ENCODE peak calls at places on chromosomes 1 and 21, in four cellular contexts. R is MM.1S, K is GM23248, Q is A549. N is an unnamed sample.
A peak's percentile ranks its signal among the peaks of the same experiment; 100 is the strongest.

GRCh38 chr1:216210081-216210480 is 213.2 kb downstream of the USH2A start:
- DNase-seq in Q (no peak), K (no peak), R (no peak), N (no peak)

GRCh38 chr1:9553736-9554144 is 14.5 kb downstream of the SLC25A33 start:
- DNase-seq in Q (no peak), R (no peak), K (no peak), N (no peak)

GRCh38 chr1:61368876-61369275 is 286.5 kb downstream of the NFIA start:
- DNase-seq in Q (no peak), K (no peak), R (no peak), N (no peak)

GRCh38 chr21:39686636-39687035 is 58.3 kb upstream of the IGSF5 start:
- DNase-seq in K (no peak), Q (no peak), R (no peak), N (no peak)

GRCh38 chr1:65525297-65526048 is 105.0 kb downstream of the LEPR start:
- DNase-seq in R (no peak), K (peak; percentile 40), Q (no peak), N (peak; percentile 70)

GRCh38 chr1:4631321-4631720 is 23.1 kb upstream of the AJAP1 start:
- DNase-seq in K (no peak), Q (no peak), R (no peak), N (no peak)

GRCh38 chr1:209215826-209216225 is 367.7 kb upstream of the CAMK1G start:
- DNase-seq in K (no peak), R (no peak), Q (no peak), N (no peak)

GRCh38 chr1:101308935-101309333 is 72.1 kb downstream of the S1PR1 start:
- DNase-seq in R (no peak), Q (no peak), K (no peak), N (no peak)

GRCh38 chr1:87977145-87977544 is 648.5 kb downstream of the LMO4 start:
- DNase-seq in R (no peak), Q (no peak), K (no peak), N (no peak)

GRCh38 chr1:240399381-240399780 is 212.6 kb downstream of the GREM2 start:
- DNase-seq in R (no peak), K (peak; percentile 96), Q (no peak), N (no peak)

GRCh38 chr1:80050085-80050484 is 1043.6 kb upstream of the ADGRL4 start:
- DNase-seq in R (no peak), K (no peak), Q (no peak), N (no peak)

GRCh38 chr1:206680279-206680678 is 4.4 kb upstream of the MAPKAPK2 start:
- DNase-seq in K (no peak), Q (no peak), R (no peak), N (no peak)
- H3K4me1 ChIP-seq in K (peaks cover 5% of the 10 kb centered on the region), Q (peaks cover 9% of the 10 kb centered on the region), R (peaks cover 72% of the 10 kb centered on the region), N (no peaks in the 10 kb centered on the region)

GRCh38 chr21:15815285-15815684 is 85.5 kb downstream of the USP25 start:
- DNase-seq in K (no peak), Q (no peak), R (no peak), N (no peak)

GRCh38 chr21:15804247-15804985 is 74.6 kb downstream of the USP25 start:
- DNase-seq in K (no peak), R (no peak), Q (no peak), N (no peak)

GRCh38 chr21:15809065-15809464 is 79.3 kb downstream of the USP25 start:
- DNase-seq in Q (no peak), K (no peak), R (no peak), N (no peak)

GRCh38 chr21:15809818-15810217 is 80.0 kb downstream of the USP25 start:
- DNase-seq in K (peak; percentile 4), Q (no peak), R (no peak), N (no peak)
- H3K4me3 ChIP-seq in K (no peak overlapping the region), Q (no peak overlapping the region), R (no peak overlapping the region), N (no peak overlapping the region)

GRCh38 chr1:153566414-153567371 is 1.0 kb upstream of the S100A2 start:
- DNase-seq in R (peak; percentile 64), K (peak; percentile 100), Q (peak; percentile 99), N (peak; percentile 88)
- H3K4me1 ChIP-seq in R (peaks cover 12% of the 10 kb centered on the region), K (peaks cover 38% of the 10 kb centered on the region), Q (peaks cover 57% of the 10 kb centered on the region), N (no peaks in the 10 kb centered on the region)

GRCh38 chr1:63975447-63975846 is 201.6 kb downstream of the ROR1 start:
- DNase-seq in Q (no peak), K (peak; percentile 36), R (no peak), N (no peak)
- H3K4me3 ChIP-seq in Q (no peak overlapping the region), K (peak overlapping the region; percentile 31), R (no peak overlapping the region), N (no peak overlapping the region)

DNA sequence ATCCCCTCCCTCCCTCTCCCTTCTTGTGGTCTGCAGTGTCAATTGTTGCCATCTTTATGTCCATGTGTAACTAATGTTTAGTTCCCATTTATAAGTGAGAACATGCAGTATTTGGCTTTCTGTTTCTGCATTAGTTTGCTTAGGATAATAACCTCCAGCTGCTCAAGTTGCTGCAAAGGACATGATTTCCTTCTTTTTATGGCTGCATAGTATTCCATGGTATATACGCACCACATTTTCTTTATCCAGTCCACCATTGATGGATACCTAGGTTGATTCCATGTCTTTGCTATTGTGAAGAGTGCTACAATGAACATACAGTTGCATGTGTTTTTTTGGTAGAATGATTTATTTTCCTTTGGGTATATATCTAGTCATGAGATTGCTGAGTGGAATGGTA is 16.3 kb downstream of the CITED4 start:
- DNase-seq in R (no peak), K (no peak), Q (no peak), N (no peak)
- H3K4me1 ChIP-seq in R (no peaks in the 10 kb centered on the region), K (no peaks in the 10 kb centered on the region), Q (peaks cover 13% of the 10 kb centered on the region), N (peaks cover 20% of the 10 kb centered on the region)

GRCh38 chr1:218348628-218349185 is 3.6 kb downstream of the TGFB2 start:
- DNase-seq in R (no peak), K (no peak), Q (no peak), N (no peak)
- H3K4me3 ChIP-seq in R (no peak overlapping the region), K (peak overlapping the region; percentile 16), Q (peak overlapping the region; percentile 83), N (peak overlapping the region; percentile 62)

GRCh38 chr1:27150183-27150582 is 4.7 kb downstream of the SLC9A1 start:
- DNase-seq in Q (no peak), R (no peak), K (no peak), N (no peak)
- H3K4me1 ChIP-seq in Q (peaks cover 39% of the 10 kb centered on the region), R (no peaks in the 10 kb centered on the region), K (peaks cover 33% of the 10 kb centered on the region), N (peaks cover 26% of the 10 kb centered on the region)

DNA sequence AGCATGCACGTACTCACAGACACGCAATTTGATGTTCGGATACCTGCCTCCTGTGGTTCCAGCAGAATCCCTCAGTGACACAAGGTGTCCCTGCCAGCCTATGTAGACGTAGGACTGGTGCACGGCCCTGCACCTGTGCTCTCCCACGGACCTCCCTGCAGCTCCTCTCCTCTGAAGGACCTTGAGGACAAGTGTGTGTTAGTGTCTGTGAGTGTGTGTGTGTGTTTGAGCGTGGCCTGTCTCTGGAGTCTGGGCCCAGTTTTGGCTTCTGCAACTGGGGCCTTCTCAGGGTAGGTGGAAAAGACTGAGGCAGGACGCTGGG is 22.5 kb upstream of the DMBX1 start:
- DNase-seq in Q (no peak), K (no peak), R (no peak), N (no peak)
- H3K4me3 ChIP-seq in Q (no peak overlapping the region), K (peak overlapping the region; percentile 80), R (peak overlapping the region; percentile 66), N (peak overlapping the region; percentile 76)

GRCh38 chr1:237681210-237681609 is 209.5 kb downstream of the ZP4 start:
- DNase-seq in Q (no peak), K (peak; percentile 1), R (no peak), N (no peak)

GRCh38 chr1:237685553-237685952 is 205.2 kb downstream of the ZP4 start:
- DNase-seq in R (no peak), K (no peak), Q (no peak), N (no peak)

GRCh38 chr1:237679687-237680086 is 211.0 kb downstream of the ZP4 start:
- DNase-seq in K (no peak), Q (no peak), R (no peak), N (no peak)

GRCh38 chr1:237687837-237688236 is 202.9 kb downstream of the ZP4 start:
- DNase-seq in R (no peak), K (no peak), Q (no peak), N (no peak)

GRCh38 chr1:237684236-237684635 is 206.5 kb downstream of the ZP4 start:
- DNase-seq in R (no peak), K (no peak), Q (no peak), N (no peak)
- H3K4me1 ChIP-seq in R (no peaks in the 10 kb centered on the region), K (no peaks in the 10 kb centered on the region), Q (no peaks in the 10 kb centered on the region), N (no peaks in the 10 kb centered on the region)

N was measured in pancreas.